ENCODE peak calls at places on chromosomes 5 and 9, in four cellular contexts. R, U, E and S are unnamed samples.

GRCh38 chr5:91219803-91220371 is 163.2 kb downstream of the ARRDC3 start:
- DNase-seq in R (no peak), U (no peak), E (no peak), S (peak; percentile 28)

GRCh38 chr5:123937230-123937629 is 425.3 kb downstream of the CSNK1G3 start:
- DNase-seq in R (peak; percentile 26), U (peak; percentile 65), E (peak; percentile 3), S (peak; percentile 46)

GRCh38 chr9:109307380-109308240 is 13.2 kb downstream of the EPB41L4B start:
- DNase-seq in R (no peak), U (peak; percentile 94), E (no peak), S (peak; percentile 32)

GRCh38 chr9:126417007-126417406 is 90.4 kb downstream of the MVB12B start:
- DNase-seq in R (no peak), U (no peak), E (no peak), S (no peak)

GRCh38 chr9:135572233-135572632 is 10.7 kb downstream of the PAEP start:
- DNase-seq in R (no peak), U (no peak), E (no peak), S (no peak)

GRCh38 chr5:59562756-59563389 is 330.7 kb downstream of the PDE4D start:
- DNase-seq in R (no peak), U (peak; percentile 69), E (peak; percentile 75), S (no peak)

GRCh38 chr5:10352404-10353240 is 873 bp upstream of the MARCHF6 start:
- DNase-seq in R (no peak), U (peak; percentile 23), E (peak; percentile 28), S (no peak)

GRCh38 chr9:138100711-138101349 is 223.2 kb downstream of the CACNA1B start:
- DNase-seq in R (no peak), U (no peak), E (no peak), S (peak; percentile 43)

GRCh38 chr9:134748637-134749036 is 107.0 kb downstream of the COL5A1 start:
- DNase-seq in R (no peak), U (no peak), E (no peak), S (no peak)

GRCh38 chr9:106482733-106483132 is 380.2 kb upstream of the ZNF462 start:
- DNase-seq in R (no peak), U (no peak), E (no peak), S (no peak)

GRCh38 chr5:151023651-151024050 is 3.3 kb downstream of the GPX3 start:
- DNase-seq in R (peak; percentile 38), U (no peak), E (no peak), S (no peak)

DNA sequence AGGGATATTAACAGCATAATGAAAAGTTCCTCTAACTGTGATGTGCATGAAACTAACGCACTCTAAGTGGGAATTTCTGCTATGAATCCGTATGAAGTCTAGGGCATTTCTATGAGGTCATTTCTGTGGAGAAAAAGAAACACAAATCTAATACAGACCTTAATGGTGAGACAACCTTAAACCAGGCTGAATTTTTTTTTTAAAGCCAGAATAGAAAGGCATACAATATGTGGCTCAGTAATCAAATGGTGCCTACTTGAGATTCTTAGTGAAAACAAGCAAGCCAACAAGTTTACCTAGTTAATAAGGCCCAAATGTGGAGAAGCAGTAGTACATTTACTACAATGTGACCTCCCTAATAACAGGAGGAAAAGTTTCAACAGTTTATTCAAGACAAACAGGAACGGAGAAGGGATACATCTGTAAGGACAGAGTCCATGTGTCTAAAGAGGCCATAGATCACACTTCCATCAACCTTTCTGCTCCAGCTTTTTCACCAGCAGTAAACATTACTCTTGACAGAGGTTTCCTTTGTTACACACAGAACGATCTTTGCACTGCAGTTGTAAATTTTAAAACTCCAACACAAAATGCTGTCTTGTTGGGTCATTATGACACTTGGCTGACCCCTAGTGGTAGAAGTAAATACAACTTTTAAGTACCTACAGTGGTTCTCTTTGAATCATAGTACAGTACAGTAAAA is 26.2 kb downstream of the CARNMT1 start:
- DNase-seq in R (peak; percentile 28), U (peak; percentile 99), E (peak; percentile 36), S (peak; percentile 44)
- TF ChIP-seq SP1 in R (no peak), U (no peak), E (no peak), S (no peak)

GRCh38 chr9:124180557-124180956 is 77.2 kb upstream of the NEK6 start:
- DNase-seq in R (no peak), U (no peak), E (no peak), S (no peak)
- TF ChIP-seq FOXM1 in R (no peak), U (no peak), E (no peak), S (no peak)

GRCh38 chr5:71597001-71597400 is 9.9 kb downstream of the MCCC2 start:
- DNase-seq in R (no peak), U (no peak), E (no peak), S (no peak)
- TF ChIP-seq SP1 in R (no peak), U (no peak), E (no peak), S (no peak)

GRCh38 chr5:171470420-171470819 is 51.0 kb downstream of the FGF18 start:
- DNase-seq in R (no peak), U (no peak), E (no peak), S (no peak)

GRCh38 chr5:171467107-171467506 is 47.7 kb downstream of the FGF18 start:
- DNase-seq in R (no peak), U (no peak), E (no peak), S (no peak)

GRCh38 chr5:171464829-171465228 is 45.4 kb downstream of the FGF18 start:
- DNase-seq in R (no peak), U (no peak), E (no peak), S (no peak)

GRCh38 chr5:171474106-171474878 is 54.8 kb downstream of the FGF18 start:
- DNase-seq in R (peak; percentile 20), U (no peak), E (no peak), S (no peak)

DNA sequence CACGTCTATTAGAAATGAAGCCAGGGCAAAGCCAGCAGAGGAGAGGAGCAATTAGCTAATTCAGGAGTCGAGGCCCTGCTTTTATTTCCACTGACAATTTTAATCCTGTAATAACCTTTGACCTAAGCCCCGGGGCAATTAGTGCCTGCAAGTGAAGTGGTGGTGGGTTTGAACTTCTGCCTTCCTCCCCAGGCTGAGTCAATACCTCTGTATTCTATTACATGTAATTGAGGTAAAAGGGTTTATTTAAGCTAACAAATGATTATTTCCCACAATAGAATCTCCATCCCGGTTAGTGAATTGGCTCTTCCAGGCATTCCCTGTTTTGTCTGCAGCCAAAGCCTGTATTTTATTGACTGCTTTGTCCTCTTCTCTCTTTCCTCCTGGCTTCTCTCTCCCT is 49.9 kb downstream of the FGF18 start:
- DNase-seq in R (no peak), U (no peak), E (no peak), S (no peak)
- TF ChIP-seq FOXM1 in R (no peak), U (no peak), E (no peak), S (no peak)

GRCh38 chr9:86983260-86984255 is 36.3 kb upstream of the GAS1 start:
- DNase-seq in R (no peak), U (no peak), E (no peak), S (peak; percentile 13)
- TF ChIP-seq SP1 in R (no peak), U (no peak), E (no peak), S (no peak)

GRCh38 chr9:111866976-111867375 is 29.6 kb upstream of the UGCG start:
- DNase-seq in R (peak; percentile 20), U (peak; percentile 6), E (no peak), S (no peak)
- TF ChIP-seq FOXM1 in R (no peak), U (no peak), E (no peak), S (no peak)

GRCh38 chr5:160312139-160312959 is at the start of gene CCNJL:
- DNase-seq in R (peak; percentile 70), U (peak; percentile 52), E (no peak), S (peak; percentile 81)
- TF ChIP-seq SP1 in R (no peak), U (no peak), E (no peak), S (no peak)

GRCh38 chr5:604391-604831 is 7.7 kb upstream of the CEP72 start:
- DNase-seq in R (no peak), U (no peak), E (no peak), S (no peak)
- TF ChIP-seq FOXM1 in R (no peak), U (no peak), E (no peak), S (no peak)

DNA sequence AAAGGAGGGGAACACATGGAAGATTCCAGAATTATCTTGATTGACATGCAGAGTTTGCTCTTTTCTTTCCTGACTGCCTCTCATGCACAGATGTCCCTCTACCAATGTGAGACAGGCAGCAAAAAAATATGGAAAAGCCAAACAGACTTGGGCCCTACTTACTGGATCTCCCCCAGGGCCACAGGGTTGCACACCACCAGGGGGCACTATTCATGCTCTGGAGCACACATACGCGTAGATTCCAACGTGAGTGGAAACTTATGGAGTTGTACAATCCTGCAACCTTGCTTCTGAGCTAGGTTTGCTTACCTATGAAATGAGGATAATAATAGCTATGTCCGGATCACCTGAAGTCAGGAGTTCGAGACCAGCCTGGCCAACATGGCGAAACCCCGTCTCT is 319.5 kb downstream of the ARHGEF28 start:
- DNase-seq in R (peak; percentile 42), U (no peak), E (no peak), S (peak; percentile 21)
- TF ChIP-seq SP1 in R (no peak), U (no peak), E (no peak), S (no peak)